ENCODE peak calls at places on chromosome 22, in four cellular contexts. One of them, this sample, is unnamed.

GRCh38 chr22:39253427-39254070 is 8.8 kb upstream of the PDGFB start:
- DNase-seq in astrocyte of the spinal cord: peak; percentile 86
- DNase-seq in upper lobe of right lung: no peak
- DNase-seq in stimulated activated naive CD8-positive, alpha-beta T cell treated with anti-CD3 and anti-CD28 coated beads, Interleukin-15, Interleukin-2, amounts not matched to agents 100 U/mL and 50 U/mL, for 24 hours: peak; percentile 52
- DNase-seq in this sample: peak; percentile 82

GRCh38 chr22:40525250-40525884 is 111.2 kb downstream of the MRTFA start:
- DNase-seq in astrocyte of the spinal cord: no peak
- DNase-seq in upper lobe of right lung: peak; percentile 70
- DNase-seq in stimulated activated naive CD8-positive, alpha-beta T cell treated with anti-CD3 and anti-CD28 coated beads, Interleukin-15, Interleukin-2, amounts not matched to agents 100 U/mL and 50 U/mL, for 24 hours: peak; percentile 81
- DNase-seq in this sample: peak; percentile 73

GRCh38 chr22:41987276-41987675 is 11.3 kb upstream of the WBP2NL start:
- DNase-seq in astrocyte of the spinal cord: no peak
- DNase-seq in upper lobe of right lung: peak; percentile 28
- DNase-seq in stimulated activated naive CD8-positive, alpha-beta T cell treated with anti-CD3 and anti-CD28 coated beads, Interleukin-15, Interleukin-2, amounts not matched to agents 100 U/mL and 50 U/mL, for 24 hours: no peak
- DNase-seq in this sample: no peak

GRCh38 chr22:44185237-44186120 is 4.8 kb downstream of the PARVG start:
- DNase-seq in astrocyte of the spinal cord: no peak
- DNase-seq in upper lobe of right lung: peak; percentile 46
- DNase-seq in stimulated activated naive CD8-positive, alpha-beta T cell treated with anti-CD3 and anti-CD28 coated beads, Interleukin-15, Interleukin-2, amounts not matched to agents 100 U/mL and 50 U/mL, for 24 hours: no peak
- DNase-seq in this sample: no peak

GRCh38 chr22:29744902-29745301 is 21.9 kb downstream of the ZMAT5 start:
- DNase-seq in astrocyte of the spinal cord: peak; percentile 14
- DNase-seq in upper lobe of right lung: no peak
- DNase-seq in stimulated activated naive CD8-positive, alpha-beta T cell treated with anti-CD3 and anti-CD28 coated beads, Interleukin-15, Interleukin-2, amounts not matched to agents 100 U/mL and 50 U/mL, for 24 hours: no peak
- DNase-seq in this sample: peak; percentile 40

GRCh38 chr22:11627798-11628650 is 3900.0 kb upstream of the OR11H1 start:
- DNase-seq in astrocyte of the spinal cord: no peak
- DNase-seq in upper lobe of right lung: peak; percentile 69
- DNase-seq in stimulated activated naive CD8-positive, alpha-beta T cell treated with anti-CD3 and anti-CD28 coated beads, Interleukin-15, Interleukin-2, amounts not matched to agents 100 U/mL and 50 U/mL, for 24 hours: no peak
- DNase-seq in this sample: no peak

GRCh38 chr22:20206709-20207215 is 55.9 kb upstream of the CCDC188 start:
- DNase-seq in astrocyte of the spinal cord: no peak
- DNase-seq in upper lobe of right lung: peak; percentile 83
- DNase-seq in stimulated activated naive CD8-positive, alpha-beta T cell treated with anti-CD3 and anti-CD28 coated beads, Interleukin-15, Interleukin-2, amounts not matched to agents 100 U/mL and 50 U/mL, for 24 hours: peak; percentile 18
- DNase-seq in this sample: peak; percentile 27

GRCh38 chr22:27996981-27997380 is 77.9 kb upstream of the PITPNB start:
- DNase-seq in astrocyte of the spinal cord: no peak
- DNase-seq in upper lobe of right lung: peak; percentile 30
- DNase-seq in stimulated activated naive CD8-positive, alpha-beta T cell treated with anti-CD3 and anti-CD28 coated beads, Interleukin-15, Interleukin-2, amounts not matched to agents 100 U/mL and 50 U/mL, for 24 hours: no peak
- DNase-seq in this sample: no peak

GRCh38 chr22:34160117-34160758 is 240.0 kb upstream of the LARGE1 start:
- DNase-seq in astrocyte of the spinal cord: no peak
- DNase-seq in upper lobe of right lung: no peak
- DNase-seq in stimulated activated naive CD8-positive, alpha-beta T cell treated with anti-CD3 and anti-CD28 coated beads, Interleukin-15, Interleukin-2, amounts not matched to agents 100 U/mL and 50 U/mL, for 24 hours: no peak
- DNase-seq in this sample: no peak

GRCh38 chr22:42432020-42432596 is at the start of gene NFAM1:
- DNase-seq in astrocyte of the spinal cord: no peak
- DNase-seq in upper lobe of right lung: peak; percentile 81
- DNase-seq in stimulated activated naive CD8-positive, alpha-beta T cell treated with anti-CD3 and anti-CD28 coated beads, Interleukin-15, Interleukin-2, amounts not matched to agents 100 U/mL and 50 U/mL, for 24 hours: no peak
- DNase-seq in this sample: no peak

GRCh38 chr22:42726811-42727210 is 6.1 kb upstream of the A4GALT start:
- DNase-seq in astrocyte of the spinal cord: no peak
- DNase-seq in upper lobe of right lung: no peak
- DNase-seq in stimulated activated naive CD8-positive, alpha-beta T cell treated with anti-CD3 and anti-CD28 coated beads, Interleukin-15, Interleukin-2, amounts not matched to agents 100 U/mL and 50 U/mL, for 24 hours: no peak
- DNase-seq in this sample: no peak

GRCh38 chr22:49633010-49633324 is 194.7 kb downstream of the BRD1 start:
- DNase-seq in astrocyte of the spinal cord: no peak
- DNase-seq in upper lobe of right lung: no peak
- DNase-seq in stimulated activated naive CD8-positive, alpha-beta T cell treated with anti-CD3 and anti-CD28 coated beads, Interleukin-15, Interleukin-2, amounts not matched to agents 100 U/mL and 50 U/mL, for 24 hours: no peak
- DNase-seq in this sample: no peak

GRCh38 chr22:46443850-46444389 is 93.5 kb downstream of the CELSR1 start:
- DNase-seq in astrocyte of the spinal cord: no peak
- DNase-seq in upper lobe of right lung: peak; percentile 78
- DNase-seq in stimulated activated naive CD8-positive, alpha-beta T cell treated with anti-CD3 and anti-CD28 coated beads, Interleukin-15, Interleukin-2, amounts not matched to agents 100 U/mL and 50 U/mL, for 24 hours: no peak
- DNase-seq in this sample: no peak

GRCh38 chr22:36244522-36245391 is 5.4 kb upstream of the APOL2 start:
- DNase-seq in astrocyte of the spinal cord: peak; percentile 46
- DNase-seq in upper lobe of right lung: no peak
- DNase-seq in stimulated activated naive CD8-positive, alpha-beta T cell treated with anti-CD3 and anti-CD28 coated beads, Interleukin-15, Interleukin-2, amounts not matched to agents 100 U/mL and 50 U/mL, for 24 hours: no peak
- DNase-seq in this sample: peak; percentile 44

GRCh38 chr22:37880668-37881440 is 25.2 kb upstream of the MICALL1 start:
- DNase-seq in astrocyte of the spinal cord: peak; percentile 69
- DNase-seq in upper lobe of right lung: no peak
- DNase-seq in stimulated activated naive CD8-positive, alpha-beta T cell treated with anti-CD3 and anti-CD28 coated beads, Interleukin-15, Interleukin-2, amounts not matched to agents 100 U/mL and 50 U/mL, for 24 hours: no peak
- DNase-seq in this sample: peak; percentile 69